ENCODE peak calls at places on chromosomes 1 and 21, in eight cellular contexts. S, A, N, C, B, Z, F and E are unnamed samples. For H3K27me3, the result is how much of the 10 kb centered on the place peaks cover.

GRCh38 chr1:109259674-109260557 is 10.6 kb downstream of the CELSR2 start:
- DNase-seq in S (no peak), A (no peak), N (no peak), C (no peak), B (no peak), Z (no peak), F (no peak), E (no peak)

GRCh38 chr1:231161711-231162299 is at the start of gene TRIM67:
- DNase-seq in S (peak), A (no peak), N (no peak), C (peak), B (no peak), Z (no peak), F (peak), E (no peak)

GRCh38 chr21:35563885-35564451 is 496.4 kb downstream of the SETD4 start:
- DNase-seq in S (peak), A (peak), N (peak), C (peak), B (no peak), Z (peak), F (peak), E (no peak)

GRCh38 chr1:153852170-153852569 is 70.6 kb downstream of the GATAD2B start:
- DNase-seq in S (no peak), A (no peak), N (no peak), C (no peak), B (no peak), Z (no peak), F (no peak), E (no peak)

GRCh38 chr1:41362357-41362721 is 1.1 kb downstream of the FOXO6 start:
- DNase-seq in S (no peak), A (no peak), N (no peak), C (no peak), B (no peak), Z (no peak), F (no peak), E (no peak)

GRCh38 chr1:61536174-61536573 is 188.8 kb downstream of the TM2D1 start:
- DNase-seq in S (no peak), A (no peak), N (no peak), C (no peak), B (no peak), Z (no peak), F (no peak), E (no peak)

GRCh38 chr1:150567717-150568561 is 11.5 kb downstream of the MCL1 start:
- DNase-seq in S (peak), A (peak), N (peak), C (no peak), B (peak), Z (peak), F (peak), E (peak)

GRCh38 chr1:115377411-115377810 is 39.4 kb upstream of the NGF start:
- DNase-seq in S (no peak), A (peak), N (no peak), C (no peak), B (no peak), Z (no peak), F (peak), E (no peak)

GRCh38 chr1:90725961-90726715 is 9.0 kb upstream of the BARHL2 start:
- DNase-seq in S (peak), A (peak), N (no peak), C (no peak), B (peak), Z (no peak), F (no peak), E (no peak)

GRCh38 chr1:200337410-200337809 is 72.4 kb downstream of the ZNF281 start:
- DNase-seq in S (no peak), A (no peak), N (no peak), C (no peak), B (no peak), Z (no peak), F (no peak), E (no peak)

GRCh38 chr1:84583648-84584047 is 9.4 kb upstream of the CTBS start:
- DNase-seq in S (peak), A (no peak), N (no peak), C (no peak), B (no peak), Z (no peak), F (no peak), E (no peak)

GRCh38 chr1:56073614-56074356 is 505.6 kb downstream of the PLPP3 start:
- DNase-seq in S (peak), A (peak), N (peak), C (no peak), B (no peak), Z (peak), F (peak), E (no peak)

GRCh38 chr1:211469938-211470529 is 21.9 kb downstream of the RD3 start:
- DNase-seq in S (peak), A (peak), N (peak), C (peak), B (peak), Z (peak), F (peak), E (peak)

GRCh38 chr1:22285545-22286396 is 142.9 kb upstream of the WNT4 start:
- DNase-seq in S (peak), A (no peak), N (no peak), C (no peak), B (no peak), Z (peak), F (no peak), E (no peak)

GRCh38 chr1:152577168-152577567 is 3.1 kb downstream of the LCE3D start:
- DNase-seq in S (no peak), A (no peak), N (no peak), C (no peak), B (peak), Z (no peak), F (no peak), E (no peak)

GRCh38 chr1:219650880-219651279 is 38.0 kb upstream of the ZC3H11B start:
- DNase-seq in S (no peak), A (no peak), N (no peak), C (no peak), B (no peak), Z (no peak), F (peak), E (no peak)

GRCh38 chr1:154171222-154171583 is 16.3 kb upstream of the NUP210L start:
- DNase-seq in S (no peak), A (no peak), N (no peak), C (no peak), B (no peak), Z (no peak), F (no peak), E (no peak)

GRCh38 chr1:231337043-231337471 is 595 bp downstream of the EXOC8 start:
- DNase-seq in S (no peak), A (no peak), N (peak), C (peak), B (peak), Z (no peak), F (peak), E (no peak)

GRCh38 chr1:56330400-56331026 is 248.8 kb downstream of the PLPP3 start:
- DNase-seq in S (peak), A (peak), N (no peak), C (no peak), B (peak), Z (no peak), F (peak), E (no peak)

GRCh38 chr1:52368383-52369172 is 2.6 kb upstream of the CC2D1B start:
- DNase-seq in S (peak), A (peak), N (peak), C (peak), B (peak), Z (no peak), F (peak), E (peak)

GRCh38 chr1:23114424-23115079 is 54.1 kb downstream of the LUZP1 start:
- DNase-seq in S (peak), A (peak), N (no peak), C (no peak), B (peak), Z (no peak), F (peak), E (no peak)

GRCh38 chr1:230750986-230751625 is 3.9 kb downstream of the CAPN9 start:
- DNase-seq in S (no peak), A (no peak), N (no peak), C (no peak), B (no peak), Z (no peak), F (no peak), E (no peak)

GRCh38 chr1:3482590-3482899 is 28.1 kb downstream of the ARHGEF16 start:
- DNase-seq in S (no peak), A (no peak), N (no peak), C (no peak), B (no peak), Z (no peak), F (no peak), E (no peak)
- TF ChIP-seq CTCF in S (no peak), A (no peak), N (no peak), C (no peak), B (peak), Z (no peak), F (peak), E (no peak)

GRCh38 chr1:147599362-147600118 is 58.2 kb downstream of the BCL9 start:
- DNase-seq in S (peak), A (peak), N (peak), C (peak), B (peak), Z (peak), F (peak), E (peak)
- H3K27me3 ChIP-seq in S (under half), A (under half), N (under half), C (under half), B (under half), Z (under half), F (under half), E (under half)

DNA sequence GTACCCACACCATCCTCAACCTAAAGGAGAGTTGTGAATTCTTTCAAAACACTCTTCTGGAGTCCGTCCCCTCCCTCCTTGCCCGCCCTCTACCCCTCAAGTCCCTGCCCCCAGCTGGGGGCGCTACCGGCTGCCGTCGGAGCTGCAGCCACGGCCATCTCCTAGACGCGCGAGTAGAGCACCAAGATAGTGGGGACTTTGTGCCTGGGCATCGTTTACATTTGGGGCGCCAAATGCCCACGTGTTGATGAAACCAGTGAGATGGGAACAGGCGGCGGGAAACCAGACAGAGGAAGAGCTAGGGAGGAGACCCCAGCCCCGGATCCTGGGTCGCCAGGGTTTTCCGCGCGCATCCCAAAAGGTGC is 647 bp upstream of the OLIG2 start:
- DNase-seq in S (no peak), A (no peak), N (no peak), C (no peak), B (no peak), Z (no peak), F (no peak), E (no peak)
- TF ChIP-seq CTCF in S (no peak), A (no peak), N (no peak), C (no peak), B (no peak), Z (no peak), F (no peak), E (no peak)

DNA sequence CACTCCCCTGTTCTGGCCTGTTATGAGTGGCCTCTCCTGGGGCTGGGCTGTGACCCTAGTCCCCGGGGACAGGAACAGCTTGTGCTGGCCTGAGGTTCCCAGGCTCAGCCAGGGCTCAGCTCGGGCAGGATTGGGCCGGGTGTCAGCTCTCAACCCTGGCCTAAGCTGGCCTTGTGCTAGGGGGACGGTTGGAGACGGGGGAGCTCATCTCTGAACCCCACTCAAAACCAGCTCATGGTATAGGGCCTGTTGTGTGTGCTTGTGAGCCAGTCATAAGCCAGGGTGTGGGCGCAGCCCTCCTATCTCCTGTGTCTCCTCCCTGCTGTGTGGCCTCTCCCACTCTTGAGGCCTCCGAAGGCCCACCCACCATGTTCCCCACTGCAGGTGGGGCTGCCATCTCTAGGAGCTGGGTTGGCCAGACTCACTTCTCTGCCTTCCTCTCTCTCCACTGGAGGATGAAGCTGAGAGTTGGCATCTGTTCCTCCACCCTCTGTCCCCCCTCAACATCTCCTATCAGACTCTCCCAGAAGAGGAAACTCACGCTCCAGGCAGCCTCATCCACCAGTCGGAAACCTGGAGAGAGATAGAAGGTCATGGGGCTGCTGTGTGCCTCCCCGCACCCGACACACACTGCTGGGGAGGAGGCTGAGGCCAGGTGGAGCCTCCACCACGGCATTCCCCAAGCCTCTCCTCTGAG is 1.3 kb downstream of the PEAR1 start:
- DNase-seq in S (peak), A (peak), N (peak), C (no peak), B (no peak), Z (peak), F (peak), E (no peak)
- H3K27me3 ChIP-seq in S (under half), A (under half), N (under half), C (under half), B (under half), Z (under half), F (under half), E (under half)